ENCODE peak calls at places on chromosome 16, in eight cellular contexts. One of them, this sample, is unnamed.

GRCh38 chr16:71344315-71344905 is 14.1 kb upstream of the CALB2 start:
- DNase-seq in RWPE1: no peak
- DNase-seq in hypothalamus: no peak
- DNase-seq in T follicular helper cell: no peak
- DNase-seq in NCI-H69: peak
- DNase-seq in EL: no peak
- DNase-seq in cerebellar nuclear complex: no peak
- DNase-seq in HT-29: peak
- DNase-seq in this sample: no peak

GRCh38 chr16:52050418-52050817 is 496.5 kb downstream of the TOX3 start:
- DNase-seq in RWPE1: peak
- DNase-seq in hypothalamus: no peak
- DNase-seq in T follicular helper cell: no peak
- DNase-seq in NCI-H69: no peak
- DNase-seq in EL: peak
- DNase-seq in cerebellar nuclear complex: no peak
- DNase-seq in HT-29: no peak
- DNase-seq in this sample: peak

GRCh38 chr16:69931631-69932030 is 19.5 kb upstream of the CLEC18A start:
- DNase-seq in RWPE1: no peak
- DNase-seq in hypothalamus: no peak
- DNase-seq in T follicular helper cell: no peak
- DNase-seq in NCI-H69: no peak
- DNase-seq in EL: no peak
- DNase-seq in cerebellar nuclear complex: no peak
- DNase-seq in HT-29: no peak
- DNase-seq in this sample: no peak

GRCh38 chr16:3484328-3485096 is 10.8 kb downstream of the C16orf90 start:
- DNase-seq in RWPE1: no peak
- DNase-seq in hypothalamus: no peak
- DNase-seq in T follicular helper cell: no peak
- DNase-seq in NCI-H69: no peak
- DNase-seq in EL: no peak
- DNase-seq in cerebellar nuclear complex: peak
- DNase-seq in HT-29: no peak
- DNase-seq in this sample: no peak

GRCh38 chr16:72357860-72358259 is 185.9 kb upstream of the PMFBP1 start:
- DNase-seq in RWPE1: no peak
- DNase-seq in hypothalamus: no peak
- DNase-seq in T follicular helper cell: no peak
- DNase-seq in NCI-H69: no peak
- DNase-seq in EL: no peak
- DNase-seq in cerebellar nuclear complex: no peak
- DNase-seq in HT-29: no peak
- DNase-seq in this sample: no peak

GRCh38 chr16:2482181-2483107 is 7.5 kb downstream of the TBC1D24 start:
- DNase-seq in RWPE1: no peak
- DNase-seq in hypothalamus: peak
- DNase-seq in T follicular helper cell: no peak
- DNase-seq in NCI-H69: no peak
- DNase-seq in EL: peak
- DNase-seq in cerebellar nuclear complex: no peak
- DNase-seq in HT-29: no peak
- DNase-seq in this sample: peak

GRCh38 chr16:66932076-66932475 is 2.1 kb downstream of the CIAO2B start:
- DNase-seq in RWPE1: no peak
- DNase-seq in hypothalamus: no peak
- DNase-seq in T follicular helper cell: no peak
- DNase-seq in NCI-H69: no peak
- DNase-seq in EL: no peak
- DNase-seq in cerebellar nuclear complex: no peak
- DNase-seq in HT-29: no peak
- DNase-seq in this sample: no peak

GRCh38 chr16:64933890-64934289 is 188.0 kb downstream of the CDH11 start:
- DNase-seq in RWPE1: no peak
- DNase-seq in hypothalamus: no peak
- DNase-seq in T follicular helper cell: no peak
- DNase-seq in NCI-H69: peak
- DNase-seq in EL: no peak
- DNase-seq in cerebellar nuclear complex: no peak
- DNase-seq in HT-29: no peak
- DNase-seq in this sample: no peak

GRCh38 chr16:50530277-50531236 is 17.6 kb upstream of the NKD1 start:
- DNase-seq in RWPE1: peak
- DNase-seq in hypothalamus: no peak
- DNase-seq in T follicular helper cell: no peak
- DNase-seq in NCI-H69: peak
- DNase-seq in EL: no peak
- DNase-seq in cerebellar nuclear complex: no peak
- DNase-seq in HT-29: no peak
- DNase-seq in this sample: no peak